ENCODE peak calls at places on chromosomes 2 and 18, in nine cellular contexts. F is neural crest cell, D is colonic mucosa, E is A549, S is A673, L is cardiac muscle cell, H is cardiac fibroblast, P is AG04450, M is B cell. W is an unnamed sample.
A peak's percentile ranks its signal among the peaks of the same experiment; 100 is the strongest.

GRCh38 chr2:155308367-155309009 is 610.0 kb downstream of the KCNJ3 start:
- DNase-seq in F (no peak), D (no peak), E (no peak), S (no peak), L (no peak), H (no peak), P (no peak), M (no peak), W (no peak)

GRCh38 chr18:9364242-9364641 is 29.7 kb downstream of the TWSG1 start:
- DNase-seq in F (no peak), D (no peak), E (no peak), S (no peak), L (no peak), H (no peak), P (no peak), M (no peak), W (no peak)

GRCh38 chr18:70165936-70166335 is 39.6 kb downstream of the RTTN start:
- DNase-seq in F (no peak), D (no peak), E (no peak), S (no peak), L (no peak), H (no peak), P (no peak), M (no peak), W (no peak)

GRCh38 chr2:172823451-172823850 is 87.8 kb downstream of the RAPGEF4 start:
- DNase-seq in F (no peak), D (no peak), E (no peak), S (no peak), L (no peak), H (no peak), P (no peak), M (no peak), W (no peak)

GRCh38 chr18:13471971-13472628 is 253.5 kb downstream of the LDLRAD4 start:
- DNase-seq in F (peak; percentile 46), D (no peak), E (no peak), S (no peak), L (no peak), H (no peak), P (no peak), M (no peak), W (no peak)

GRCh38 chr2:144522741-144523605 is 3.1 kb upstream of the ZEB2 start:
- DNase-seq in F (no peak), D (no peak), E (peak; percentile 14), S (peak; percentile 32), L (no peak), H (peak; percentile 24), P (no peak), M (no peak), W (no peak)

GRCh38 chr2:144559681-144560080 is 39.8 kb upstream of the ZEB2 start:
- DNase-seq in F (peak; percentile 31), D (no peak), E (no peak), S (no peak), L (no peak), H (no peak), P (no peak), M (no peak), W (no peak)

GRCh38 chr18:14976736-14977430 is 228.9 kb downstream of the ANKRD30B start:
- DNase-seq in F (no peak), D (no peak), E (no peak), S (no peak), L (no peak), H (no peak), P (no peak), M (no peak), W (no peak)

GRCh38 chr2:38706846-38707345 is 41.0 kb downstream of the GALM start:
- DNase-seq in F (no peak), D (no peak), E (no peak), S (no peak), L (no peak), H (no peak), P (no peak), M (no peak), W (no peak)

GRCh38 chr2:121694398-121695178 is 42.1 kb downstream of the NIFK start:
- DNase-seq in F (no peak), D (no peak), E (no peak), S (no peak), L (no peak), H (peak; percentile 66), P (no peak), M (no peak), W (no peak)

DNA sequence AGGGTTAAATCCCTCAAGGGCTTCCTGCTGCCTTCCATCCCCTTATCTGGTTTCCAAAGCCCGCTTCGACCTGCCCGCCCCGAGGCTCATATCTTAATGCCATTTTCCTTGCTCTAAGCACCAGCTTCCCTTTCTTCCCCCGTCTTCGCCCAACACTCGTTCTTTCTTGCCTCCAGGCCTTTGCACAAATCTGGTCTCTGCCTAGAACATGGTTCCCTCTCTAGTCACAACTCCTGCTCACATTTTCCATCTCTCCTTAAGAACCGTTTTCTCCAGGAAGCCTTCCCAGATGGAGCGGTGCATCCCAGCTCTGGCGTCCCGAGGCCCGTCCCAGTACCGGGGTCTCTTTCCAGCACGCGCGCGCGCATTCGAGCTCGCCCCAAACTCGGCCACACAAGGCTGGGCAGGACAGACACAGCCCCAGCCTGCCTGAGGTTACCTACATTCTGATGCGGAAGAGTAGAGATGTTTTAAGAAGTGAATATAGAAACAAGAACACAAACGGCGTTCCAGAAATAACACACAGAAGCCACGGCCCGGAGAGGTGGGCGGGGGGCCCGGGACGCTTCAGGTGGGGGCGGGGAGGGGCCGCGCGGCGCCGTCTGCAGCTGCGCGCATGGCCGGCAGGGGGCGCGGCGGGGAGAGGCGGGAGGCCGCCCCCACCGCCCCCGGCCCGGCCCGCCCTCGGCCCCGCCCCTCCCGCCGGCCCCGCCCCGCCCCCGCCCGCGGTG is at the start of gene DGKD:
- DNase-seq in F (peak; percentile 62), D (peak; percentile 77), E (peak; percentile 45), S (peak; percentile 72), L (peak; percentile 64), H (peak; percentile 59), P (no peak), M (peak; percentile 99), W (peak; percentile 69)
- TF ChIP-seq CTCF in F (no peak), D (no peak), E (peak; percentile 75), S (peak; percentile 41), L (peak; percentile 8), H (peak; percentile 14), P (peak; percentile 9), M (peak; percentile 14), W (peak; percentile 32)

DNA sequence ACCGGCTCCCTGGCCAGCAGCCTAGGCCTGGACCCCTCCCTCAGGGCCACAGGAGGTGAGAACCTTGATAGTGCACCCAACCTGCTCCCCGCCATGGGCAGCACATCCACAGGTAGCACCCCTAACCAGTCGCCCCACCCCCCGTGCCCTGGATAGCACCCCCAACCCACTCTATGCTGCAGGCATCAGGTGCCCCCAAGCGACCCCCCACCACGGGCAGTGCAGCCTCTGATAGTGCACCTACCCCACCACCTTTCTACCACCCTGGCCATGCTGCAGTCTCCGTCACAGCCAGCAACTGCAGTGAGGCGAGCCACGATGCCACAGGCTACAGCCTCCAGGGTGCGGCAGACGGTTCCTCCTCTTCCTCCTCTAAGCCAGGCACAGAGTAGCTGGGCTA is 55.6 kb downstream of the SOWAHC start:
- DNase-seq in F (no peak), D (no peak), E (no peak), S (no peak), L (no peak), H (no peak), P (no peak), M (no peak), W (no peak)
- TF ChIP-seq CTCF in F (no peak), D (no peak), E (no peak), S (no peak), L (no peak), H (no peak), P (no peak), M (no peak), W (no peak)

GRCh38 chr2:138503087-138503442 is 1.5 kb downstream of the SPOPL start:
- DNase-seq in F (no peak), D (no peak), E (no peak), S (peak; percentile 4), L (peak; percentile 13), H (no peak), P (no peak), M (no peak), W (no peak)

GRCh38 chr2:138499684-138500083 is 1.9 kb upstream of the SPOPL start:
- DNase-seq in F (no peak), D (no peak), E (no peak), S (no peak), L (no peak), H (no peak), P (no peak), M (no peak), W (no peak)

GRCh38 chr2:138502253-138503086 is 900 bp downstream of the SPOPL start:
- DNase-seq in F (no peak), D (no peak), E (no peak), S (peak; percentile 4), L (peak; percentile 14), H (peak; percentile 16), P (no peak), M (no peak), W (no peak)

GRCh38 chr2:138500592-138501426 is 761 bp upstream of the SPOPL start:
- DNase-seq in F (no peak), D (no peak), E (peak; percentile 6), S (no peak), L (no peak), H (no peak), P (no peak), M (no peak), W (no peak)

DNA sequence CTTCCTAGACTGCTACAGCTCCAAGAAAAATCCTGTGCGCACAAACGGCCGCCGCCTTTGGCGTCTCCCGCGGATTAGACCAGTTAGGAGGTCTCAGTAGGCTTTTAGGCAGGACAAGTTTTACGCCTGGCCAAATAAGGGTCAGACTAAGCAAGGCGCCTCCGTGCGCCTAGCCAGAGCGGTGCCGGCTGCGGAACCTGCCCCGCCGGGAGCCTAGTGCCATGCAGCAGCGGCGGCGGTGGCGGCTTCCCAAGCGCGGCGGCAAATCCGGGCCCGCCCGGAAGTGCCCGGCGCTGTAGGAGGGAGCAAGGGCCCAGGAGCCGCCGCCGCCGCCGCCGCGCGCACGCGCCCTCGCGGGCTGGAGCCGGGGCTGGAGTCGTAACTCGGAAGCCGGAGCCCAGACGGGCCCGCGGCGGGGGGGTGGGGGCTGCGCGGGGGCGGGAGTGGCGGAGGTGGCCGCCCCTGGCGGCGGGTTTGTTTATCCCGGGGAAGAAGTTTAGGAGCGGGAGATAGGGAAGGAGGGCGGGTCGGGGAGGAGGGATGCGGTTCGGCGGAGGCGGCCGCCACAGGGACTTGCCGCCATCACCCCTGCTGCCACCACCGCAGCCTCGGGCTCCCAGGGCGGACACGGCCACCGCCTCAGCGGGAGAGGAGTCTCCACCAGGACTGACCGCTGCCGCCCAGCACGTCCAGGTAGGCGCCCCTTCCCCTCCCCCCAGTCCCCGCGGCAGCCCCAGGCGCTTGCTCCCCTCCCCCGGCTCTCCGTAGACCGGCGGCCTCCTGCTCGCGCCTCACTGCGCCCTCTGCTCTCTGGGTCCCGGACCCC is at the start of gene SPOPL:
- DNase-seq in F (peak; percentile 80), D (peak; percentile 91), E (peak; percentile 82), S (peak; percentile 94), L (peak; percentile 93), H (peak; percentile 92), P (peak; percentile 38), M (peak; percentile 94), W (peak; percentile 93)
- TF ChIP-seq CTCF in F (peak; percentile 53), D (no peak), E (no peak), S (no peak), L (no peak), H (no peak), P (no peak), M (peak; percentile 47), W (peak; percentile 50)

DNA sequence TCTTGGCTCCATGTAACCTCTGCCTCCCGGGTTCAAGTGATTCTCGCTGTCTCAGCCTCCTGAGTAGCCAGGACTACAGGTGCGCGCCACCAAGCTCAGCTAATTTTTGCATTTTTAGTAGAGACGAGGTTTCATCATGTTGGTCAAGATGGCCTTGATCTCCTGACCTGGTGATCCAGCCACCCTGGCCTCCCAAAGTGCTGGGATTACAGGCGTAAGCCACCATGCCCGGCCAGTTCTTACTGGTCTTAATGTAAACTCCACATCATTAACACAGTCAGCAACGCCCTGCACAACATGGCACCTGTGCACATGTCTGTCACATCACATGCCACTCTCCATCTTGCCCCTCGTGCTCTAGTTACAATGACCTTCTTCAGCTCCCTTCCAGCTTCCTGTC is 5.8 kb upstream of the KIF3C start:
- DNase-seq in F (no peak), D (no peak), E (no peak), S (no peak), L (no peak), H (no peak), P (no peak), M (no peak), W (no peak)
- TF ChIP-seq CTCF in F (no peak), D (no peak), E (no peak), S (no peak), L (no peak), H (no peak), P (no peak), M (no peak), W (no peak)